ENCODE peak calls at places on chromosome 19, in nine cellular contexts. K is cardiac muscle cell, M is astrocyte of the cerebellum, X is uterus, J is psoas muscle, S is stomach, A is body of pancreas, Y is HFF-Myc, E is PC-3. Z is an unnamed sample.

GRCh38 chr19:17721821-17722220 is 2.5 kb downstream of the MAP1S start:
- DNase-seq in K (no peak), M (no peak), X (peak; percentile 35), J (peak; percentile 48), S (no peak), A (peak; percentile 30), Y (no peak), E (peak; percentile 19), Z (no peak)

GRCh38 chr19:33344210-33344609 is 29.3 kb upstream of the CEBPG start:
- DNase-seq in K (no peak), M (no peak), X (peak; percentile 20), J (no peak), S (no peak), A (no peak), Y (no peak), E (no peak), Z (no peak)

GRCh38 chr19:19461671-19462622 is 53.4 kb downstream of the TSSK6 start:
- DNase-seq in K (peak; percentile 96), M (no peak), X (peak; percentile 49), J (peak; percentile 81), S (peak; percentile 79), A (peak; percentile 87), Y (no peak), E (no peak), Z (no peak)

GRCh38 chr19:29323972-29324680 is 111.2 kb upstream of the UQCRFS1 start:
- DNase-seq in K (no peak), M (no peak), X (no peak), J (no peak), S (no peak), A (no peak), Y (no peak), E (no peak), Z (no peak)

GRCh38 chr19:35718345-35719041 is 690 bp downstream of the KMT2B start:
- DNase-seq in K (peak; percentile 41), M (no peak), X (peak; percentile 46), J (peak; percentile 40), S (peak; percentile 32), A (peak; percentile 63), Y (no peak), E (peak; percentile 9), Z (no peak)

GRCh38 chr19:17944301-17944700 is 11.5 kb downstream of the CCDC124 start:
- DNase-seq in K (no peak), M (peak; percentile 27), X (peak; percentile 40), J (no peak), S (no peak), A (no peak), Y (peak; percentile 73), E (peak; percentile 82), Z (peak; percentile 21)

GRCh38 chr19:13315495-13315894 is 165.3 kb downstream of the IER2 start:
- DNase-seq in K (no peak), M (no peak), X (no peak), J (no peak), S (no peak), A (no peak), Y (no peak), E (no peak), Z (no peak)

GRCh38 chr19:31232220-31232619 is 117.0 kb downstream of the TSHZ3 start:
- DNase-seq in K (peak; percentile 15), M (peak; percentile 19), X (no peak), J (no peak), S (no peak), A (no peak), Y (peak; percentile 51), E (no peak), Z (no peak)

GRCh38 chr19:36686365-36687213 is 823 bp upstream of the ZNF567 start:
- DNase-seq in K (peak; percentile 10), M (no peak), X (peak; percentile 17), J (no peak), S (no peak), A (peak; percentile 39), Y (no peak), E (peak; percentile 2), Z (no peak)

GRCh38 chr19:6457958-6458694 is 1.5 kb downstream of the SLC25A23 start:
- DNase-seq in K (no peak), M (no peak), X (peak; percentile 27), J (no peak), S (no peak), A (no peak), Y (no peak), E (no peak), Z (no peak)
- H3K4me3 ChIP-seq in K (peak overlapping the region; percentile 62), M (peak overlapping the region; percentile 55), X (no peak overlapping the region), J (peak overlapping the region; percentile 86), S (peak overlapping the region; percentile 97), A (no peak overlapping the region), Y (peak overlapping the region; percentile 61), E (peak overlapping the region; percentile 68), Z (peak overlapping the region; percentile 2)

GRCh38 chr19:1263198-1263597 is 5.9 kb upstream of the CIRBP start:
- DNase-seq in K (no peak), M (no peak), X (no peak), J (no peak), S (no peak), A (no peak), Y (no peak), E (no peak), Z (no peak)

GRCh38 chr19:1266818-1267440 is 2.2 kb upstream of the CIRBP start:
- DNase-seq in K (peak; percentile 77), M (no peak), X (peak; percentile 68), J (peak; percentile 80), S (peak; percentile 80), A (peak; percentile 77), Y (no peak), E (peak; percentile 54), Z (no peak)

GRCh38 chr19:1266116-1266817 is 2.9 kb upstream of the CIRBP start:
- DNase-seq in K (peak; percentile 88), M (no peak), X (peak; percentile 86), J (peak; percentile 91), S (peak; percentile 89), A (peak; percentile 82), Y (peak; percentile 30), E (peak; percentile 89), Z (no peak)

GRCh38 chr19:1265611-1266115 is 3.5 kb upstream of the CIRBP start:
- DNase-seq in K (no peak), M (no peak), X (peak; percentile 75), J (peak; percentile 89), S (no peak), A (peak; percentile 51), Y (peak; percentile 45), E (peak; percentile 52), Z (no peak)

GRCh38 chr19:1264801-1265610 is 4.1 kb upstream of the CIRBP start:
- DNase-seq in K (peak; percentile 64), M (peak; percentile 45), X (peak; percentile 88), J (peak; percentile 86), S (peak; percentile 73), A (peak; percentile 66), Y (peak; percentile 51), E (peak; percentile 90), Z (no peak)
- TF ChIP-seq CTCF in K (no peak), M (no peak), X (no peak), J (no peak), S (no peak), A (no peak), Y (no peak), E (no peak), Z (no peak)

GRCh38 chr19:7527516-7528191 is 5.2 kb downstream of the MCOLN1 start:
- DNase-seq in K (no peak), M (no peak), X (no peak), J (peak; percentile 54), S (no peak), A (no peak), Y (no peak), E (no peak), Z (no peak)

GRCh38 chr19:7524523-7524922 is 2.1 kb downstream of the MCOLN1 start:
- DNase-seq in K (no peak), M (no peak), X (no peak), J (no peak), S (no peak), A (no peak), Y (no peak), E (no peak), Z (no peak)

GRCh38 chr19:7524992-7525739 is 2.7 kb downstream of the MCOLN1 start:
- DNase-seq in K (no peak), M (no peak), X (no peak), J (no peak), S (no peak), A (no peak), Y (no peak), E (no peak), Z (no peak)

GRCh38 chr19:7528192-7528519 is 5.7 kb downstream of the MCOLN1 start:
- DNase-seq in K (no peak), M (no peak), X (no peak), J (no peak), S (no peak), A (no peak), Y (no peak), E (no peak), Z (no peak)

DNA sequence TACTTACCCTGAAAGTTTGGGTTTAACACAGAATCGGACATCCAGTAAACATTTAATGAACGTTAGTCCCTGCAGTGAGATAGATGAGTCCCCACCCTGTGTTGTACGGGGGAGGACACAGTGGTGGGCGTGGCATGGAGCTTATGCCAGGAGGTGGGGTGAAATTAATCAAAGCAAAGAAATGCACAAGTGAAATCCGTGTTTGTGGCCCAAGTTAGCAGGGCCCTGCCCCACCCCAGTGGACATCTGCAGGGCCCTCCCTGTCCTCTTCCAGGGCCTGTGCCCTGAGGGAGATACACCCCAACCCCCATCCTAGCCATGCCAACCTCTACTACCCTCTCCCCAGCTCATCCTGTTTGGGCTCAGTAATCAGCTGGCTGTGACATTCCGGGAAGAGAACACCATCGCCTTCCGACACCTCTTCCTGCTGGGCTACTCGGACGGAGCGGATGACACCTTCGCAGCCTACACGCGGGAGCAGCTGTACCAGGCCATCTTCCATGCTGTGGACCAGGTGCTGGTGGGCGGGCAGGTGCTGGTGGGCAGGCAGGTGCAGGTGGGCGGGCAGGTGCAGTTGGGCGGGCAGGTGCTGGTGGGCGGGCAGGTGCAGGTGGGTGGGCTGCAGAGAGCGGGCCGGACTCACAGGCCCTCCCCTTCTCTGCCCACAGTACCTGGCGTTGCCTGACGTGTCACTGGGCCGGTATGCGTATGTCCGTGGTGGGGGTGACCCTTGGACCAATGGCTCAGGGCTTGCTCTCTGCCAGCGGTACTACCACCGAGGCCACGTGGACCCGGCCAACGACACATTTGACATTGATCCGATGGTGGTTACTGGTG is 3.9 kb downstream of the MCOLN1 start:
- DNase-seq in K (no peak), M (no peak), X (no peak), J (no peak), S (no peak), A (no peak), Y (no peak), E (no peak), Z (no peak)
- H3K4me3 ChIP-seq in K (no peak overlapping the region), M (no peak overlapping the region), X (no peak overlapping the region), J (no peak overlapping the region), S (no peak overlapping the region), A (no peak overlapping the region), Y (no peak overlapping the region), E (no peak overlapping the region), Z (no peak overlapping the region)

DNA sequence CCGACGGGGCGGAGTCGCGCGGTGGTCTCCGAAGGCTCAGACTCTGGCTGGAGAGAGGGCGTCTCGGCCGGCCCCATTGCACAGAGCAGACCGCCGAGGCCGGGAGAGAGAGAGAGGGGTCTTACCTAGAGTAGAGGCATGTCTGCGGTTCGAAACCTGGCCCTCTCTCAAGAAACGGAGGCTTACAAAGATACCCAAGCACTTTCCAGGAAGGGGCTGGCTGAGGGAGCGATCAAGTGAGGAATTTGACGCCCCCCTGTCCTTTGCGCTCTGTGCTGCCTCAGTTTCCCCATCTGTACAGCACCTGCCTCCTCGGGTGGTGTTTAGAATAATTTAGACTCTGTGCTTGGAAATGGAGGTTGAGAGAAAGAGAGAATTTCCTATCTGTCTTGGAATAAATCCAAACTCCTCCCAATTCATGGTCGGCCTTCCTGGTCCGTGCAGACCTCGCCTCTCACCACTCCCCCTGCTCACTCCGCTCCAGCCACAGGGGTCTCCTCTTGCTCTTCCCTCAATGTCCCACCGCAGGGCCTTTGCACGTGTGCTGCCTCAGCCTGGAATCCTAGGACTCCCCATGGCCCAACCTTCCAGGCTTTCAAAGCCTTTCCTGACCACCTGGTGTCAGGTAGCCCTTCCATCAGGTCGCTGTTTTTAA is 659 bp upstream of the ISOC2 start:
- DNase-seq in K (no peak), M (no peak), X (no peak), J (no peak), S (no peak), A (no peak), Y (no peak), E (peak; percentile 44), Z (no peak)
- TF ChIP-seq CTCF in K (no peak), M (no peak), X (no peak), J (no peak), S (no peak), A (no peak), Y (no peak), E (no peak), Z (no peak)

Z was measured in AG04449.